ENCODE peak calls at places on chromosomes 1 and 21, in four cellular contexts. K is H1, D is K562, Q is HepG2. T is an unnamed sample.

GRCh38 chr1:188670837-188671236 is 1806.8 kb downstream of the BRINP3 start:
- DNase-seq in K (no peak), D (no peak), Q (peak; percentile 4), T (no peak)

GRCh38 chr21:44797775-44798174 is 3.8 kb downstream of the UBE2G2 start:
- DNase-seq in K (no peak), D (no peak), Q (no peak), T (no peak)

GRCh38 chr1:231850786-231851185 is 224.2 kb downstream of the DISC1 start:
- DNase-seq in K (no peak), D (no peak), Q (no peak), T (no peak)

GRCh38 chr1:212699839-212700596 is at the start of gene BATF3:
- DNase-seq in K (no peak), D (peak; percentile 82), Q (no peak), T (peak; percentile 53)

GRCh38 chr1:50930965-50931737 is 28.9 kb downstream of the FAF1 start:
- DNase-seq in K (no peak), D (no peak), Q (no peak), T (no peak)

GRCh38 chr1:52836035-52836434 is 6.5 kb upstream of the ZYG11A start:
- DNase-seq in K (no peak), D (no peak), Q (no peak), T (no peak)

GRCh38 chr21:34839070-34839820 is 170.5 kb downstream of the CLIC6 start:
- DNase-seq in K (no peak), D (no peak), Q (no peak), T (no peak)

GRCh38 chr1:154222918-154223317 is 2.2 kb downstream of the UBAP2L start:
- DNase-seq in K (no peak), D (no peak), Q (no peak), T (no peak)

GRCh38 chr1:22652881-22653316 is at the start of gene C1QB:
- DNase-seq in K (no peak), D (no peak), Q (no peak), T (no peak)

DNA sequence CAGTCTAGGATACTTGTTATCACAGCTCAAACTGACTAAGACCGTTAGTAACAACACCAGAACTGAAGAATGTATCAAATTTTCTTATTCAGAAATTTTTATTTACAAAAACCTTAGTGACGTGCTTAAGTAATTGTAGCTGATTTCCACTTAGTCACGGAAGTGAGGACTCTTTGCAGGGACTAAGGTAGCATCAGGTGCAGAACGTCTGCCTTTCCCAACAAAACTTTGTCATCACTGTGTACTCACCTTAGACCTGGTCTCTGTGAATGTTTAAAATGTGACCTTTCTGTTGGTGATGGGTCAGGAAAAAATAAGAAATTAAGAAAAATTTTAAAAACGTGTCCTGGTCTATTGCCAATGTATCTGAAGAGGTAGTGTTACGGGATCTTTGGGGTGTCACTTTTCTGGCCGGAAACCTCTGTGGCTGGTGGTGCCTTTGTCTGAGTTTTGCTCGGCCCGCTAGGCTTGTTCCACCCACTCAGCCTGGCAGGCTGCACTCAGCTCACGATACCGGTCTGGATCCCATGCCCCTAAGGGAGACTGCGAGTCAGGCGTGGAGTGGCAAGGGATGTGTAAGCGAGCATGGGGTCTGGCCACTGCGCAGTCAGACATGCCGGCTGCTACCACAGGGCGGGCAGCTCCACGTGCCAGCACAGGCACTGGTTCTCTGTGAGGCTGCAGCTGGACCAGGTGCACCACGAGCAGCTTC is 24.1 kb upstream of the LRRC8C start:
- DNase-seq in K (no peak), D (no peak), Q (no peak), T (no peak)
- TF ChIP-seq PHF8 in K (no peak), D (no peak), Q (no peak), T (no peak)

DNA sequence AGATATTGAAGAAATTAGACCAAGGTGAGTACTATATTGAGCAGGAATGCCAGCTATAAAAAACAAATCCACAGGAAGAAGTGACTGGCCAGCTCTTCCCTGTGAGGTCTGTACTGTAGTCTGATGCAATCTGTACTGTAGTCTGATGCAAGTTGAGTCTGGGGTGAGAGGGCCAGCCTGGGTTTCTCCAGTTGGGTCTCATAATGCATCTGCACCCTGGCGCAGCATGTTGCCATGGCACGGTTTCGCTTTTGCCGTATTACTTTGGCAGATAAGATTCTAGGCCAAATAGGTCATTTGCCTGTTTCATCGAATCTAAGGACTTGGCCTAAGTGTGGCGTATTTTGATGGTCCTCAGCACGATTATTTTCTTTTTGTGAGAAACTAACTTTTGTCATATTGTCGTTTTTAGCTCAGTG is 24.4 kb upstream of the PGD start:
- DNase-seq in K (no peak), D (no peak), Q (no peak), T (no peak)
- TF ChIP-seq PHF8 in K (no peak), D (no peak), Q (no peak), T (no peak)

GRCh38 chr1:19563336-19564097 is 78.2 kb upstream of the CAPZB start:
- DNase-seq in K (no peak), D (peak; percentile 9), Q (no peak), T (no peak)
- TF ChIP-seq PHF8 in K (no peak), D (no peak), Q (no peak), T (no peak)

GRCh38 chr1:30675761-30676160 is 47.6 kb downstream of the MATN1 start:
- DNase-seq in K (no peak), D (no peak), Q (no peak), T (no peak)
- TF ChIP-seq PHF8 in K (no peak), D (no peak), Q (no peak), T (no peak)

GRCh38 chr1:18091660-18092446 is 15.7 kb upstream of the IGSF21 start:
- DNase-seq in K (no peak), D (no peak), Q (no peak), T (no peak)
- TF ChIP-seq PHF8 in K (no peak), D (no peak), Q (no peak), T (no peak)

GRCh38 chr1:203676455-203676854 is 49.8 kb downstream of the ATP2B4 start:
- DNase-seq in K (no peak), D (no peak), Q (no peak), T (no peak)

GRCh38 chr1:203672354-203672753 is 45.7 kb downstream of the ATP2B4 start:
- DNase-seq in K (no peak), D (no peak), Q (no peak), T (no peak)

GRCh38 chr1:203671808-203672207 is 45.2 kb downstream of the ATP2B4 start:
- DNase-seq in K (no peak), D (no peak), Q (no peak), T (no peak)

GRCh38 chr1:203675596-203676347 is 49.1 kb downstream of the ATP2B4 start:
- DNase-seq in K (no peak), D (no peak), Q (no peak), T (no peak)

GRCh38 chr1:203673550-203674411 is 47.1 kb downstream of the ATP2B4 start:
- DNase-seq in K (no peak), D (peak; percentile 81), Q (peak; percentile 30), T (peak; percentile 87)
- TF ChIP-seq PHF8 in K (no peak), D (peak; percentile 31), Q (no peak), T (no peak)

DNA sequence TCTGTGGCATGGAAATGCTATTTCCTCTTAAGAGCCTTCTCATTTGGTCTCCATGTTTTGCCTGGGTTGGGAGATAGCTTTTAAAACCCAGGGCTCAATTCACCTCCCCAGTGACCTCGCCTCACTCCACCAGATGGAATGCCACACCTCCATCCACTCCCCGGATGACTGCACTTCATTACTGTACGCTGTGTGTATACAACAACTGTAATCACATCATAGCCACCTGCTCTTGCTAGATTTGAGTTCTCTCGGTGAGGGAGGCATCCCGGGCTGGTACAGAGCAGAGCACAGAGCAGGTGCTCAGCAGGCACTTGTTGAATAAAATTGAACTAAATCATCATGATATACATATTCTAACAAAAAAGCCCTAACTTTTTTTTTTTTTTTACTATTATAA is 26.0 kb downstream of the SDE2 start:
- DNase-seq in K (no peak), D (peak; percentile 52), Q (no peak), T (no peak)
- TF ChIP-seq PHF8 in K (no peak), D (no peak), Q (no peak), T (no peak)

GRCh38 chr21:13937236-13937635 is 273.5 kb downstream of the LIPI start:
- DNase-seq in K (no peak), D (no peak), Q (no peak), T (no peak)
- TF ChIP-seq PHF8 in K (no peak), D (no peak), Q (no peak), T (no peak)

GRCh38 chr1:42173155-42173933 is 8.8 kb upstream of the GUCA2A start:
- DNase-seq in K (no peak), D (peak; percentile 84), Q (peak; percentile 18), T (peak; percentile 28)

GRCh38 chr1:42170779-42171621 is 6.5 kb upstream of the GUCA2A start:
- DNase-seq in K (no peak), D (no peak), Q (no peak), T (no peak)

GRCh38 chr1:42173961-42174715 is 9.6 kb upstream of the GUCA2A start:
- DNase-seq in K (no peak), D (no peak), Q (no peak), T (no peak)

GRCh38 chr1:42171679-42172266 is 7.2 kb upstream of the GUCA2A start:
- DNase-seq in K (no peak), D (peak; percentile 28), Q (no peak), T (no peak)

DNA sequence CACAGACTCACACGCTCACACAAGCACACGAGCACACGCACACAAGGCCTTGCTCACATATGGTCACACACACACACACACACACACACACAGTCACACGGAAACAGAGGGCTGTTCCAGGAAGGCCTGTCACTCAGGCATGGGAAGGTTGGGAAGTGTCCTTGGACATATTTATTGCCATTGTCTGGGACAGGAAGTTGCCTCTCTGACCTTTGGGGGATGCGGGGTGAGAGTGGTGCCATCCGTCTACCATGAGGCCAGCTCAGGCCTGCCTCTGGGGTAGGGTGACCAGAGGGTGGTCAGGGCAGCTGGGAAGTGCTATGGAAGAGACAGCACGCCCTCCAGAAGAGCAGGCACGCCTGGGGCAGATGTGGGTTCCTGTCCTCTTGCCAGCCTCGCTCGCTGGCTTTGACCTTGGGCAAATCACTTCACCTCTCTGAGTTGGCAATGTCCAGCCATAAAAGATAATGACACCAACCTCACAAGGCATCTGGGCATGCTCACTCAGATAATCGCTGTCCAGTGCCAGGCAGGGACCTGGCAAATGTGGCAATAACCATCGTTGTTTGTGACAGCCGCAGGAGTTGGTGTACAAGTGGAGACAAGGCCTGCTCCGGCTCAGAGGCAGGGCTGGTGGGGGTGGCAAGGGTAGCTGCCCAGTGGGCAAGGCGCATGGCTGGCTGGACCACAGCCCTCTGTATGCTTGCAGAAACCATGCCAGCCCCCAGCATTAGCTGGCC is 8.0 kb upstream of the GUCA2A start:
- DNase-seq in K (no peak), D (no peak), Q (peak; percentile 56), T (no peak)
- TF ChIP-seq PHF8 in K (no peak), D (no peak), Q (no peak), T (no peak)

DNA sequence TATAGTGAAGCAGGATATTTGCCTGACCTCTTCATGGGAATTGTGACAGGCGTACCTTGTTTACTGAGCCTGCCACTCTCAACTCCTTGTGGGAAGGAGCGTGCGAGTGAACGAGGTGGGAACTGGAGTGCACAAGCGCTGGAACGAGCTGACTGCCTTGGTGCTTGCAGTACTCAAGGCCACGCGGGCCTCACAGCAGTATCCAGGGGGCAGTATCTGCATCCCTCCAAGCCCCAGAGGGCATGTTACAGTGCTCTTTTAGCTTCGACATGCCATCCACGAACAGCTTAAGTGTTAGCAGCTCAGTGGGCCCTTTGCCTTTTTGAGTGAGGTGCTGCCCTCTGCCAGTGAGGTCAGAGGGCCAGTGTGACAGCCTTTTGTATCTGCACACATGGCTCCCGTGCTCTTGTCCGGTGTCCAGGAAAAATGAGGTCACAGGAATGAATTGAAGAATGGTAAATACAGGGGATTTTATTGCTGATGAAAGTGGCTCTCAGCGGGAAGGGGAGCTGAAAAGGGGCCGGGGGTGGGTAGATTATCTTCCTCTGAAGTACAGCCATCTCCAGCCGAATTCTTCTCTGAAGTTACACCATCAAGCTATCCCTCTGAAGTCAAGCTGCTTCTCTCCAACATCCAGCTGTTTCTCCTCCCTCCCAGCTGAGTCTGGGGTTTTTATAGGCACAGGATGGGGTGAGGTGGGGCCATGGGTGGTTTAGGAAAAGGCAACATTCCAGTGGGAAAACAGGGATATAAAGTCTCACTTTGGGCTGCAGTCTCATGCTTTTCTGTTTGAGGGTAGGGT is 69.3 kb downstream of the EPB41 start:
- DNase-seq in K (no peak), D (no peak), Q (peak; percentile 79), T (no peak)
- TF ChIP-seq PHF8 in K (no peak), D (no peak), Q (no peak), T (no peak)